ENCODE peak calls at places on chromosomes 6 and 20, in five cellular contexts. V is activated naive CD8-positive, alpha-beta T cell treated with anti-CD3 and anti-CD28 coated beads, Interleukin-2, amount 50 U/mL, for 24 hours; B is adipocyte; G is GM03348; E is GM04503. Z is an unnamed sample.

GRCh38 chr6:53359843-53360834 is 11.4 kb upstream of the ELOVL5 start:
- DNase-seq in B (peak), E (no peak), G (peak), V (no peak), Z (no peak)

GRCh38 chr6:168033791-168034190 is 36.3 kb downstream of the KIF25 start:
- DNase-seq in V (no peak), G (no peak), B (no peak), E (no peak), Z (no peak)

GRCh38 chr20:62662422-62662821 is 20.1 kb downstream of the SLCO4A1 start:
- DNase-seq in G (peak), V (no peak), E (peak), B (peak), Z (no peak)

GRCh38 chr6:35713426-35713825 is 23.4 kb upstream of the ARMC12 start:
- DNase-seq in V (no peak), E (no peak), B (no peak), G (no peak), Z (no peak)

GRCh38 chr6:3894535-3895302 is 45.5 kb downstream of the FAM50B start:
- DNase-seq in B (no peak), E (no peak), V (no peak), G (no peak), Z (no peak)

GRCh38 chr20:9989066-9989724 is 45.6 kb upstream of the ANKEF1 start:
- DNase-seq in G (no peak), B (peak), E (peak), V (no peak), Z (no peak)

GRCh38 chr6:136745300-136745699 is 47.0 kb downstream of the MAP3K5 start:
- DNase-seq in V (no peak), B (no peak), E (no peak), G (no peak), Z (no peak)

GRCh38 chr6:157763129-157763893 is 59.7 kb upstream of the SNX9 start:
- DNase-seq in E (no peak), B (peak), G (peak), V (no peak), Z (no peak)

GRCh38 chr6:129543981-129544380 is 166.0 kb downstream of the ARHGAP18 start:
- DNase-seq in V (no peak), G (no peak), E (no peak), B (no peak), Z (no peak)

GRCh38 chr6:90397929-90398674 is 101.5 kb upstream of the BACH2 start:
- DNase-seq in G (no peak), V (peak), B (no peak), E (no peak), Z (peak)

GRCh38 chr20:32872266-32872665 is 13.5 kb downstream of the EFCAB8 start:
- DNase-seq in B (no peak), V (no peak), G (no peak), E (no peak), Z (no peak)